ENCODE peak calls at places on chromosomes 5 and 9, in five cellular contexts. A is islet precursor cell, W is Right ventricle myocardium inferior, E is ACHN, N is left cardiac atrium. H is an unnamed sample.

GRCh38 chr5:43514471-43514815 is 505 bp downstream of the C5orf34 start:
- DNase-seq in W (no peak), A (no peak), N (no peak), E (peak), H (no peak)

GRCh38 chr5:102807878-102808502 is 52.9 kb downstream of the PAM start:
- DNase-seq in W (no peak), A (peak), E (peak), N (no peak), H (no peak)

GRCh38 chr5:58940446-58940845 is 357.6 kb downstream of the RAB3C start:
- DNase-seq in E (no peak), W (no peak), A (peak), N (no peak), H (no peak)

GRCh38 chr5:24226492-24226891 is 418.3 kb downstream of the CDH10 start:
- DNase-seq in N (no peak), A (no peak), E (no peak), W (no peak), H (no peak)

GRCh38 chr5:35248843-35249780 is 18.8 kb upstream of the PRLR start:
- DNase-seq in E (no peak), N (no peak), W (no peak), A (no peak), H (no peak)

GRCh38 chr5:123371575-123372179 is 51.5 kb downstream of the CEP120 start:
- DNase-seq in W (peak), N (peak), E (peak), A (peak), H (no peak)

GRCh38 chr9:110835404-110835803 is 166.8 kb downstream of the MUSK start:
- DNase-seq in A (no peak), N (no peak), E (peak), W (no peak), H (no peak)

GRCh38 chr5:78050888-78051287 is 243.6 kb downstream of the AP3B1 start:
- DNase-seq in E (no peak), W (no peak), A (no peak), N (no peak), H (no peak)

GRCh38 chr5:180844432-180844831 is 16.6 kb downstream of the ZFP62 start:
- DNase-seq in A (no peak), N (no peak), W (no peak), E (no peak), H (no peak)

GRCh38 chr9:90100014-90100413 is 495.2 kb downstream of the GADD45G start:
- DNase-seq in E (no peak), N (no peak), W (no peak), A (no peak), H (no peak)

GRCh38 chr5:139644001-139644456 is 4.1 kb upstream of the CXXC5 start:
- DNase-seq in E (no peak), N (peak), A (peak), W (no peak), H (no peak)

GRCh38 chr9:32423371-32423770 is 38.9 kb downstream of the ACO1 start:
- DNase-seq in A (no peak), N (no peak), W (no peak), E (peak), H (no peak)

GRCh38 chr9:83986765-83987401 is 6.3 kb downstream of the RMI1 start:
- DNase-seq in N (no peak), A (no peak), W (peak), E (no peak), H (no peak)

GRCh38 chr9:108047264-108047663 is 557.7 kb upstream of the KLF4 start:
- DNase-seq in W (no peak), E (no peak), N (no peak), A (no peak), H (no peak)

GRCh38 chr5:13991365-13991764 is 46.9 kb upstream of the DNAH5 start:
- DNase-seq in N (no peak), A (no peak), W (no peak), E (no peak), H (no peak)

GRCh38 chr5:132070460-132071337 is 2.9 kb upstream of the CSF2 start:
- DNase-seq in W (no peak), A (no peak), E (no peak), N (no peak), H (no peak)

GRCh38 chr9:123364241-123364824 is 8.3 kb downstream of the CRB2 start:
- DNase-seq in N (peak), A (peak), E (peak), W (no peak), H (no peak)

GRCh38 chr5:25091917-25092316 is 447.1 kb upstream of the CDH10 start:
- DNase-seq in W (no peak), A (no peak), N (no peak), E (no peak), H (no peak)

GRCh38 chr9:15430920-15431844 is 8.5 kb downstream of the SNAPC3 start:
- DNase-seq in W (peak), N (no peak), E (no peak), A (no peak), H (no peak)

GRCh38 chr5:79236364-79236969 is 536 bp downstream of the JMY start:
- DNase-seq in E (peak), W (no peak), A (no peak), N (no peak), H (no peak)

GRCh38 chr5:160837749-160838593 is 14.0 kb downstream of the ATP10B start:
- DNase-seq in N (no peak), E (no peak), A (no peak), W (no peak), H (no peak)

GRCh38 chr9:1505489-1505888 is 455.3 kb downstream of the DMRT2 start:
- DNase-seq in N (no peak), W (no peak), E (no peak), A (no peak), H (no peak)

GRCh38 chr9:1698991-1699390 is 316.2 kb upstream of the SMARCA2 start:
- DNase-seq in A (no peak), W (no peak), N (no peak), E (no peak), H (no peak)

GRCh38 chr9:132141948-132142594 is 19.8 kb upstream of the NTNG2 start:
- DNase-seq in W (no peak), N (no peak), E (no peak), A (no peak), H (no peak)

GRCh38 chr5:63351164-63351563 is 611.1 kb downstream of the HTR1A start:
- DNase-seq in N (no peak), W (no peak), A (no peak), E (no peak), H (no peak)

GRCh38 chr9:113343732-113344231 is 3.7 kb upstream of the WDR31 start:
- DNase-seq in E (no peak), N (peak), A (no peak), W (peak), H (peak)

GRCh38 chr5:40386293-40386692 is 293.4 kb upstream of the PTGER4 start:
- DNase-seq in E (no peak), W (no peak), N (no peak), A (peak), H (peak)

GRCh38 chr5:51398875-51399635 is 15.8 kb downstream of the ISL1 start:
- DNase-seq in E (no peak), A (peak), N (no peak), W (peak), H (no peak)

GRCh38 chr5:285991-286557 is 14.6 kb downstream of the PDCD6 start:
- DNase-seq in E (no peak), W (no peak), N (no peak), A (no peak), H (no peak)

GRCh38 chr5:153460421-153460820 is 30.0 kb upstream of the GRIA1 start:
- DNase-seq in N (no peak), E (no peak), A (no peak), W (no peak), H (no peak)

GRCh38 chr9:4866239-4866969 is 73.7 kb downstream of the RCL1 start:
- DNase-seq in W (no peak), A (no peak), N (no peak), E (no peak), H (no peak)

GRCh38 chr5:26791433-26791832 is 247.0 kb downstream of the CDH9 start:
- DNase-seq in N (no peak), A (no peak), E (no peak), W (no peak), H (no peak)

GRCh38 chr9:93466416-93467061 is 13.2 kb upstream of the FAM120AOS start:
- DNase-seq in N (no peak), W (no peak), E (no peak), A (no peak), H (no peak)

GRCh38 chr5:74570250-74570649 is 70.3 kb downstream of the ENC1 start:
- DNase-seq in N (no peak), A (no peak), W (no peak), E (no peak), H (no peak)

GRCh38 chr9:109817146-109817845 is 37.3 kb downstream of the PALM2AKAP2 start:
- DNase-seq in E (no peak), A (no peak), N (no peak), W (no peak), H (no peak)

GRCh38 chr5:157857821-157858526 is 971 bp downstream of the CLINT1 start:
- DNase-seq in N (no peak), A (no peak), W (no peak), E (peak), H (peak)

GRCh38 chr5:10934789-10935355 is 173.8 kb upstream of the DAP start:
- DNase-seq in N (no peak), E (no peak), W (no peak), A (no peak), H (no peak)

GRCh38 chr9:95499847-95500246 is 16.9 kb downstream of the PTCH1 start:
- DNase-seq in W (no peak), A (no peak), E (no peak), N (no peak), H (no peak)

GRCh38 chr5:131634666-131634995 is 398 bp downstream of the RAPGEF6 start:
- DNase-seq in E (peak), N (peak), A (peak), W (peak), H (peak)

GRCh38 chr9:37953775-37954437 is 50.0 kb upstream of the SLC25A51 start:
- DNase-seq in W (no peak), N (peak), E (peak), A (no peak), H (no peak)

H was measured in HL-60.